ENCODE peak calls at places on chromosomes 6 and 20, in nine cellular contexts. L is MM.1S, K is psoas muscle, W is left ventricle myocardium inferior, M is heart left ventricle, O is aorta, Q is colonic mucosa, A is mesendoderm, J is upper lobe of left lung. B is an unnamed sample. For H3K4me1, the result is how much of the 10 kb centered on the place peaks cover.

GRCh38 chr6:109690373-109690739 is 646 bp downstream of the AK9 start:
- DNase-seq in L (peak), K (peak), W (peak), M (peak), O (peak), Q (peak), A (peak), J (peak), B (no peak)

GRCh38 chr6:5442319-5442718 is 181.0 kb downstream of the FARS2 start:
- DNase-seq in L (no peak), K (no peak), W (no peak), M (no peak), O (no peak), Q (no peak), A (no peak), J (no peak), B (no peak)

GRCh38 chr6:20564269-20564668 is 30.0 kb downstream of the CDKAL1 start:
- DNase-seq in L (peak), K (no peak), W (no peak), M (no peak), O (no peak), Q (no peak), A (no peak), J (no peak), B (no peak)

GRCh38 chr6:131255434-131255833 is 120.2 kb downstream of the AKAP7 start:
- DNase-seq in L (no peak), K (no peak), W (no peak), M (no peak), O (no peak), Q (no peak), A (no peak), J (no peak), B (no peak)

GRCh38 chr6:9520417-9521151 is 894.3 kb downstream of the TFAP2A start:
- DNase-seq in L (no peak), K (no peak), W (no peak), M (no peak), O (no peak), Q (no peak), A (no peak), J (no peak), B (no peak)

GRCh38 chr6:110708295-110708965 is 106.8 kb downstream of the CDK19 start:
- DNase-seq in L (no peak), K (no peak), W (no peak), M (no peak), O (no peak), Q (no peak), A (peak), J (no peak), B (no peak)

GRCh38 chr6:142440603-142441293 is 138.9 kb downstream of the ADGRG6 start:
- DNase-seq in L (no peak), K (no peak), W (no peak), M (no peak), O (no peak), Q (no peak), A (peak), J (no peak), B (no peak)

GRCh38 chr6:18118330-18118729 is 4.1 kb downstream of the NHLRC1 start:
- DNase-seq in L (no peak), K (no peak), W (no peak), M (no peak), O (no peak), Q (no peak), A (no peak), J (no peak), B (no peak)

GRCh38 chr6:154474636-154475428 is 35.7 kb downstream of the CNKSR3 start:
- DNase-seq in L (no peak), K (no peak), W (no peak), M (no peak), O (peak), Q (no peak), A (no peak), J (no peak), B (no peak)

GRCh38 chr20:37627060-37627766 is 66.6 kb upstream of the CTNNBL1 start:
- DNase-seq in L (peak), K (peak), W (peak), M (peak), O (no peak), Q (no peak), A (peak), J (no peak), B (no peak)

GRCh38 chr6:142773859-142774258 is 171.1 kb downstream of the HIVEP2 start:
- DNase-seq in L (peak), K (no peak), W (no peak), M (no peak), O (no peak), Q (peak), A (no peak), J (no peak), B (no peak)

GRCh38 chr6:156582509-156582992 is 194.6 kb upstream of the ARID1B start:
- DNase-seq in L (peak), K (no peak), W (no peak), M (no peak), O (no peak), Q (no peak), A (no peak), J (no peak), B (no peak)

GRCh38 chr6:34369385-34369784 is 23.1 kb downstream of the NUDT3 start:
- DNase-seq in L (no peak), K (no peak), W (no peak), M (no peak), O (no peak), Q (no peak), A (no peak), J (no peak), B (no peak)

GRCh38 chr6:93644611-93645010 is 225.3 kb upstream of the EPHA7 start:
- DNase-seq in L (no peak), K (no peak), W (no peak), M (no peak), O (no peak), Q (no peak), A (no peak), J (no peak), B (no peak)

GRCh38 chr20:10633708-10634107 is 40.1 kb downstream of the JAG1 start:
- DNase-seq in L (no peak), K (no peak), W (no peak), M (no peak), O (no peak), Q (no peak), A (no peak), J (no peak), B (no peak)

GRCh38 chr6:129469070-129469662 is 240.8 kb downstream of the ARHGAP18 start:
- DNase-seq in L (no peak), K (no peak), W (no peak), M (no peak), O (no peak), Q (no peak), A (no peak), J (no peak), B (no peak)

GRCh38 chr20:64138276-64138815 is 25.9 kb upstream of the MYT1 start:
- DNase-seq in L (no peak), K (no peak), W (no peak), M (no peak), O (peak), Q (no peak), A (no peak), J (no peak), B (no peak)

GRCh38 chr6:142846459-142846831 is 98.5 kb downstream of the HIVEP2 start:
- DNase-seq in L (no peak), K (no peak), W (no peak), M (no peak), O (no peak), Q (no peak), A (peak), J (no peak), B (no peak)

GRCh38 chr20:43938932-43939761 is 24.5 kb downstream of the TOX2 start:
- DNase-seq in L (peak), K (peak), W (peak), M (peak), O (peak), Q (peak), A (no peak), J (no peak), B (no peak)

GRCh38 chr6:139586273-139586672 is 211.8 kb upstream of the CITED2 start:
- DNase-seq in L (no peak), K (no peak), W (no peak), M (no peak), O (no peak), Q (no peak), A (peak), J (no peak), B (no peak)

GRCh38 chr6:90249044-90249443 is 47.6 kb downstream of the BACH2 start:
- DNase-seq in L (no peak), K (no peak), W (no peak), M (no peak), O (no peak), Q (no peak), A (no peak), J (no peak), B (no peak)

GRCh38 chr6:46925563-46926253 is 4.0 kb upstream of the ADGRF5 start:
- DNase-seq in L (no peak), K (no peak), W (no peak), M (peak), O (peak), Q (no peak), A (no peak), J (no peak), B (no peak)

GRCh38 chr6:122913558-122913957 is 82.5 kb upstream of the CLVS2 start:
- DNase-seq in L (no peak), K (no peak), W (no peak), M (no peak), O (no peak), Q (no peak), A (no peak), J (no peak), B (no peak)

DNA sequence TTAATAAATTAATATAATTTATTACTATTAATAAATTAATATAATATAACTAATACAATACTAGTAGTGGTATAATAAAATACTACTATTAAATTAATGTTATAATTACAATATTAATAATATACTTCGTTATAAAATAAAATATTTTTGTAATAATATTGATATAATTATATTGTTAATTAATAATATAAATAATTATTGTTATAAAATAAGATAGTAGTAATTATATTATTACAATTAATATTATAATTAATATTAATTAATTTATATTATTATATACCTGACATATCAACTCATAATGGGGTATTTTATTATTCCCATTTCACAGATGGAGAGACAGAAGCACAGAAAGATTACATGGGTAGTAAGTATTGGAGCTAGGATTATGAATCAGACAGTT is 8.9 kb downstream of the BEND6 start:
- DNase-seq in L (no peak), K (no peak), W (no peak), M (no peak), O (no peak), Q (no peak), A (no peak), J (no peak), B (no peak)
- H3K4me1 ChIP-seq in L (under half), K (under half), W (under half), M (under half), O (under half), Q (under half), A (under half), J (under half), B (under half)

GRCh38 chr6:148828047-148828446 is 81.2 kb downstream of the UST start:
- DNase-seq in L (no peak), K (no peak), W (no peak), M (no peak), O (no peak), Q (no peak), A (no peak), J (no peak), B (no peak)

GRCh38 chr6:148831064-148831463 is 84.2 kb downstream of the UST start:
- DNase-seq in L (no peak), K (no peak), W (no peak), M (no peak), O (no peak), Q (no peak), A (no peak), J (no peak), B (no peak)

GRCh38 chr6:148830614-148831013 is 83.8 kb downstream of the UST start:
- DNase-seq in L (no peak), K (no peak), W (no peak), M (no peak), O (no peak), Q (no peak), A (no peak), J (no peak), B (no peak)

GRCh38 chr6:148829415-148830101 is 82.7 kb downstream of the UST start:
- DNase-seq in L (no peak), K (no peak), W (no peak), M (no peak), O (no peak), Q (no peak), A (no peak), J (no peak), B (no peak)

GRCh38 chr6:148831531-148831930 is 84.7 kb downstream of the UST start:
- DNase-seq in L (no peak), K (no peak), W (no peak), M (no peak), O (no peak), Q (no peak), A (no peak), J (no peak), B (no peak)
- H3K4me3 ChIP-seq in L (no peak), K (no peak), W (no peak), M (no peak), O (no peak), Q (no peak), A (no peak), J (no peak), B (no peak)

GRCh38 chr6:2914318-2914660 is 11.2 kb upstream of the SERPINB9 start:
- DNase-seq in L (no peak), K (no peak), W (no peak), M (no peak), O (no peak), Q (peak), A (peak), J (no peak), B (no peak)

GRCh38 chr6:2909718-2910117 is 6.6 kb upstream of the SERPINB9 start:
- DNase-seq in L (no peak), K (no peak), W (no peak), M (no peak), O (no peak), Q (no peak), A (no peak), J (no peak), B (no peak)

GRCh38 chr6:2915150-2915549 is 12.0 kb upstream of the SERPINB9 start:
- DNase-seq in L (no peak), K (no peak), W (no peak), M (no peak), O (no peak), Q (no peak), A (no peak), J (no peak), B (peak)

GRCh38 chr6:2913621-2914317 is 10.7 kb upstream of the SERPINB9 start:
- DNase-seq in L (no peak), K (no peak), W (no peak), M (no peak), O (no peak), Q (no peak), A (peak), J (no peak), B (no peak)

GRCh38 chr6:2911171-2911570 is 8.1 kb upstream of the SERPINB9 start:
- DNase-seq in L (no peak), K (no peak), W (no peak), M (no peak), O (no peak), Q (no peak), A (no peak), J (no peak), B (no peak)
- H3K4me1 ChIP-seq in L (under half), K (under half), W (under half), M (under half), O (under half), Q (under half), A (under half), J (under half), B (under half)

DNA sequence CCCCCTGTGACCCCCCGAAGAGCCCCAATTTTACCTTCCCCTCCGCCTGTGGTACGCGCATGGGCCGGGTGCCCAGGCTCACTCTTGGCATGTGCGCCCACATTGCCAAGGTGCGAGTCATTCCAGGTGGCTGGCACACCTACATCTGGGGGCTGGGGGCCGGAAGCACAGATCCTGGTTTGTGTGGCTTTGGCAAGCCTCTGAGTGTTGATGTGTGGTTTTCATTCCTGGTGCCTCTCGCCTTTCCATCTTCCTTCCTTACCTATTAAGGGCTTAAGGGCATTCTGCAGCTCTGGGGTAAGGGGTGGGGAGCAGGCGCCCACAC is 380 bp upstream of the RNF39 start:
- DNase-seq in L (no peak), K (no peak), W (no peak), M (peak), O (no peak), Q (no peak), A (no peak), J (peak), B (no peak)
- H3K4me3 ChIP-seq in L (no peak), K (no peak), W (no peak), M (no peak), O (no peak), Q (no peak), A (no peak), J (no peak), B (peak)

DNA sequence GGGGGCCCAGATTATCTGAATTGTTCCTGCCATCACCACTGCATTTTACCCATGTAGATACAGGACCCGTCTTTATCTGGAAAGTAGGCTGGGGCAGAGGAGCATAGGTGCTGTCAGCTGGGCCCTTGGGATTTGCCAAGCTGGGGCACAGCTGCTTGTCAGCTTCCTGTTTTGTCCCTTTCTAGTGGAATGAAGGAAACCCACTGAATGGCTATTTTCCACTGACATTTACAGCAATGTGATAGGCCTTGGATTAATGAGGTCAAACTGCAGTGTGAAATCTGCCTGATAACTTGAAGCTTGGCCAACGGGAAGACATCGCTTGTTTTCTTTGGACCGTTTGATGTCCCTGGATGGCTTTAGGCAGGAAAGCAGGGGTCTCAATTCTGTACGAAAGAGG is 6.7 kb downstream of the PPP1R16B start:
- DNase-seq in L (no peak), K (no peak), W (no peak), M (no peak), O (no peak), Q (no peak), A (no peak), J (no peak), B (no peak)
- H3K4me1 ChIP-seq in L (under half), K (under half), W (half or more), M (under half), O (under half), Q (under half), A (under half), J (under half), B (under half)

GRCh38 chr6:42879372-42880239 is at the start of gene RPL7L1:
- DNase-seq in L (peak), K (peak), W (peak), M (peak), O (peak), Q (peak), A (peak), J (peak), B (no peak)

GRCh38 chr6:42877695-42878094 is 1.7 kb upstream of the RPL7L1 start:
- DNase-seq in L (no peak), K (no peak), W (no peak), M (no peak), O (no peak), Q (no peak), A (no peak), J (no peak), B (no peak)
- H3K4me3 ChIP-seq in L (no peak), K (no peak), W (no peak), M (no peak), O (no peak), Q (no peak), A (no peak), J (no peak), B (no peak)

B was measured in vagina.